ENCODE peak calls at places on chromosomes 16 and 17, in ten cellular contexts. M is mucosa of descending colon; X is colonic mucosa; Y is EL; V is GM23248; B is CD4-positive, CD25-positive, alpha-beta regulatory T cell; H is right lobe of liver; I is ascending aorta; E is stimulated activated CD4-positive, alpha-beta T cell treated with anti-CD3 and anti-CD28 coated beads, Interleukin-4, amount 100 ng/mL, for 4 hours; K is natural killer cell. O is an unnamed sample.

GRCh38 chr17:80872999-80873951 is 118.4 kb upstream of the CHMP6 start:
- DNase-seq in M (peak), X (no peak), Y (peak), V (peak), B (no peak), H (no peak), I (no peak), E (no peak), K (no peak), O (no peak)

GRCh38 chr17:80504671-80505413 is 28.4 kb upstream of the NPTX1 start:
- DNase-seq in M (no peak), X (no peak), Y (peak), V (peak), B (no peak), H (no peak), I (no peak), E (no peak), K (no peak), O (no peak)

GRCh38 chr16:2775765-2776499 is 1.1 kb downstream of the ELOB start:
- DNase-seq in M (no peak), X (no peak), Y (no peak), V (peak), B (no peak), H (no peak), I (no peak), E (no peak), K (no peak), O (no peak)

GRCh38 chr17:11980813-11981212 is 16.5 kb downstream of the ZNF18 start:
- DNase-seq in M (no peak), X (no peak), Y (peak), V (peak), B (no peak), H (no peak), I (no peak), E (no peak), K (no peak), O (no peak)

GRCh38 chr17:21573961-21574610 is 118.2 kb upstream of the KCNJ18 start:
- DNase-seq in M (no peak), X (peak), Y (peak), V (peak), B (peak), H (peak), I (no peak), E (peak), K (no peak), O (peak)

GRCh38 chr16:5510819-5511370 is 413.3 kb upstream of the EEF2KMT start:
- DNase-seq in M (no peak), X (no peak), Y (no peak), V (no peak), B (no peak), H (no peak), I (no peak), E (no peak), K (no peak), O (no peak)

GRCh38 chr16:74766729-74767128 is 7.9 kb downstream of the FA2H start:
- DNase-seq in M (no peak), X (no peak), Y (no peak), V (no peak), B (no peak), H (no peak), I (no peak), E (no peak), K (no peak), O (no peak)

GRCh38 chr16:89599451-89599858 is 14.0 kb upstream of the DPEP1 start:
- DNase-seq in M (no peak), X (peak), Y (peak), V (peak), B (no peak), H (no peak), I (no peak), E (no peak), K (no peak), O (peak)

GRCh38 chr16:5064915-5065314 is 841 bp downstream of the C16orf89 start:
- DNase-seq in M (no peak), X (peak), Y (no peak), V (no peak), B (no peak), H (no peak), I (no peak), E (no peak), K (no peak), O (no peak)

GRCh38 chr17:81241648-81242420 is 2.7 kb downstream of the NDUFAF8 start:
- DNase-seq in M (no peak), X (no peak), Y (peak), V (peak), B (peak), H (no peak), I (no peak), E (peak), K (peak), O (no peak)

GRCh38 chr16:48053346-48053745 is 102.4 kb downstream of the ABCC12 start:
- DNase-seq in M (no peak), X (no peak), Y (peak), V (peak), B (no peak), H (no peak), I (no peak), E (no peak), K (no peak), O (no peak)

GRCh38 chr17:80168371-80168770 is 1.5 kb upstream of the CARD14 start:
- DNase-seq in M (no peak), X (no peak), Y (no peak), V (no peak), B (no peak), H (no peak), I (no peak), E (no peak), K (no peak), O (no peak)

GRCh38 chr17:77470800-77471733 is 330.3 kb downstream of the SEC14L1 start:
- DNase-seq in M (no peak), X (no peak), Y (peak), V (peak), B (no peak), H (no peak), I (no peak), E (no peak), K (no peak), O (peak)

GRCh38 chr16:2686912-2687507 is 4.7 kb downstream of the KCTD5 start:
- DNase-seq in M (peak), X (no peak), Y (no peak), V (no peak), B (no peak), H (peak), I (no peak), E (no peak), K (no peak), O (no peak)